ENCODE peak calls at places on chromosomes 6 and 20, in five cellular contexts. Y is brain pericyte, E is heart left ventricle, W is HL-60, I is astrocyte of the spinal cord. R is an unnamed sample.

GRCh38 chr6:133170602-133171001 is 70.6 kb upstream of the EYA4 start:
- DNase-seq in Y (no peak), I (no peak), W (no peak), E (no peak), R (no peak)

GRCh38 chr6:108760158-108761050 is 87.8 kb upstream of the ARMC2 start:
- DNase-seq in E (no peak), Y (no peak), W (peak), I (peak), R (no peak)

GRCh38 chr6:41439524-41440418 is 104.4 kb downstream of the NCR2 start:
- DNase-seq in Y (no peak), I (no peak), W (no peak), E (no peak), R (no peak)

GRCh38 chr6:148364056-148364844 is 21.6 kb downstream of the SASH1 start:
- DNase-seq in E (no peak), I (peak), Y (no peak), W (peak), R (peak)

GRCh38 chr20:37945034-37945660 is 42.2 kb downstream of the VSTM2L start:
- DNase-seq in I (no peak), E (no peak), W (no peak), Y (no peak), R (no peak)

GRCh38 chr20:39165099-39165498 is 203.0 kb downstream of the DHX35 start:
- DNase-seq in E (no peak), I (no peak), W (no peak), Y (no peak), R (no peak)

GRCh38 chr6:111750753-111751684 is 122.2 kb downstream of the FYN start:
- DNase-seq in E (no peak), I (peak), Y (no peak), W (no peak), R (no peak)

GRCh38 chr20:1469306-1469905 is 2.8 kb upstream of the NSFL1C start:
- DNase-seq in E (no peak), Y (no peak), W (no peak), I (no peak), R (no peak)

R was measured in heart right ventricle.